ENCODE peak calls at places on chromosomes 11 and 22, in ten cellular contexts. Q, V, T, S, F, Z, L, X, D and B are unnamed samples.

GRCh38 chr22:32308934-32309333 is 48.7 kb upstream of the RFPL3 start:
- DNase-seq in L (no peak), S (no peak), F (no peak), Q (no peak), T (no peak), V (no peak), Z (no peak), D (no peak), X (no peak), B (peak; percentile 81)

GRCh38 chr11:104043678-104044239 is 7.3 kb downstream of the DDI1 start:
- DNase-seq in Z (no peak), Q (peak; percentile 87), T (no peak), F (no peak), D (no peak), L (no peak), X (no peak), V (no peak), S (no peak), B (no peak)

GRCh38 chr11:75771646-75772410 is 3.2 kb downstream of the DGAT2 start:
- DNase-seq in X (peak; percentile 34), S (no peak), T (peak; percentile 76), L (peak; percentile 65), D (peak; percentile 18), Q (peak; percentile 79), V (no peak), Z (peak; percentile 87), F (peak; percentile 14), B (no peak)

GRCh38 chr11:17526931-17527660 is 17.1 kb downstream of the USH1C start:
- DNase-seq in Q (no peak), Z (no peak), X (no peak), S (no peak), T (no peak), L (no peak), D (no peak), V (no peak), F (no peak), B (no peak)

GRCh38 chr11:117750357-117750756 is 46.7 kb downstream of the DSCAML1 start:
- DNase-seq in Q (no peak), T (no peak), F (peak; percentile 21), S (no peak), D (no peak), V (no peak), Z (no peak), X (no peak), L (no peak), B (no peak)

GRCh38 chr11:34380696-34381095 is 22.9 kb upstream of the ABTB2 start:
- DNase-seq in T (no peak), F (no peak), L (no peak), Q (peak; percentile 62), X (no peak), S (no peak), V (no peak), Z (no peak), D (no peak), B (no peak)

GRCh38 chr22:49404020-49404419 is 423.7 kb downstream of the BRD1 start:
- DNase-seq in X (no peak), L (no peak), Z (no peak), S (no peak), T (no peak), Q (no peak), F (no peak), V (no peak), D (no peak), B (no peak)

GRCh38 chr11:91947215-91947614 is 277.4 kb upstream of the FAT3 start:
- DNase-seq in X (no peak), Z (no peak), L (no peak), Q (no peak), F (no peak), T (no peak), V (no peak), S (no peak), D (no peak), B (no peak)

GRCh38 chr11:119727523-119728081 is 1.4 kb downstream of the NECTIN1 start:
- DNase-seq in Q (no peak), D (no peak), Z (no peak), V (peak; percentile 10), X (peak; percentile 31), F (peak; percentile 72), S (peak; percentile 30), L (no peak), T (no peak), B (no peak)
- TF ChIP-seq CTCF in Q (peak; percentile 20), D (peak; percentile 32), Z (peak; percentile 14), V (peak; percentile 28), X (peak; percentile 12), F (peak; percentile 39), S (peak; percentile 32), L (peak; percentile 12), T (no peak), B (peak; percentile 15)

GRCh38 chr11:31870609-31871309 is 59.6 kb upstream of the PAX6 start:
- DNase-seq in F (peak; percentile 26), Z (no peak), L (peak; percentile 0), V (peak; percentile 35), T (peak; percentile 32), D (peak; percentile 2), Q (peak; percentile 61), X (peak; percentile 19), S (peak; percentile 58), B (no peak)

GRCh38 chr11:31872074-31872440 is 60.9 kb upstream of the PAX6 start:
- DNase-seq in D (no peak), X (no peak), S (no peak), L (no peak), V (no peak), Q (no peak), T (no peak), Z (no peak), F (no peak), B (no peak)

GRCh38 chr11:31874631-31875191 is 63.6 kb upstream of the PAX6 start:
- DNase-seq in D (no peak), L (no peak), Q (no peak), Z (no peak), F (no peak), X (no peak), T (no peak), S (no peak), V (no peak), B (no peak)

GRCh38 chr11:31873115-31873514 is 62.0 kb upstream of the PAX6 start:
- DNase-seq in Q (no peak), T (no peak), D (no peak), Z (no peak), V (no peak), X (no peak), L (no peak), F (no peak), S (no peak), B (no peak)

DNA sequence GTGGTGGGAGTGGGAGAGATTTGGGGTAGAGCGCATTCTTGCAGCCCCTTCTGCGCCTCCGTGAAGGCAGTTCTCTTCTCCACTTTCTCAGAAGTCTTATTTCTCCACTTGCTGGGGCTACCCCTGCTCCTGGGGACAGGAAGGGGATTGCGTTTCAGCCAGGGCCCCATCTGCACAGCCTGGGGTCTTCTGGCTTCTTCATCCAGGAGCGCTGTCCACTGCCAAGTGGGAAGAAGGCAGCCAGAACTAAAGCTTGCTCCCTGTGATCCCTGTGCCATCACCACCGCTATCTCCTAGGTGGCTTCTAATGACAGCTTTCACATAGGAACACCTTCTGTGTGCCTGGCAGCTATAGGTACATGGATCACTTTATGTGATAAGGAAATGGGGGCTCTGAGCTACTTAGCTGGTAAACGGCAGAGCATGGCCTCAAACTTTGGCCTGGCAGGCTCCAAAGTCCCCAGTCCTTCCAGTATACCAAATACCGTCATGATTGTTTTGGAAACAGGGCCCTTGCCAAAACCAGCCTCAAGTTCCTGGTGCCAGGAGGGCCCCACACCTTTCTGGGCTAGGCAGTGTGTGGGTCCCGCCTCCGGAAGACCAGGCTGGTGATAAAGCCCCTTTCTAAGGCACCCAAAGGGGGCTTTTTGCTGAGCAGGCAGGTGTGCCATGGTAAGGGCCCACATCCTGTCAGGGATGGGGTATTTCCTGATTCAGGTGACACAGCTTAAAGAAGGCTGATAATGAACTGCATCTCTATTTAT is 60.4 kb upstream of the PAX6 start:
- DNase-seq in X (no peak), V (peak; percentile 7), T (no peak), F (no peak), L (no peak), D (no peak), S (no peak), Z (no peak), Q (no peak), B (no peak)
- TF ChIP-seq CTCF in X (no peak), V (no peak), T (no peak), F (no peak), L (no peak), D (no peak), S (no peak), Z (no peak), Q (no peak), B (no peak)

DNA sequence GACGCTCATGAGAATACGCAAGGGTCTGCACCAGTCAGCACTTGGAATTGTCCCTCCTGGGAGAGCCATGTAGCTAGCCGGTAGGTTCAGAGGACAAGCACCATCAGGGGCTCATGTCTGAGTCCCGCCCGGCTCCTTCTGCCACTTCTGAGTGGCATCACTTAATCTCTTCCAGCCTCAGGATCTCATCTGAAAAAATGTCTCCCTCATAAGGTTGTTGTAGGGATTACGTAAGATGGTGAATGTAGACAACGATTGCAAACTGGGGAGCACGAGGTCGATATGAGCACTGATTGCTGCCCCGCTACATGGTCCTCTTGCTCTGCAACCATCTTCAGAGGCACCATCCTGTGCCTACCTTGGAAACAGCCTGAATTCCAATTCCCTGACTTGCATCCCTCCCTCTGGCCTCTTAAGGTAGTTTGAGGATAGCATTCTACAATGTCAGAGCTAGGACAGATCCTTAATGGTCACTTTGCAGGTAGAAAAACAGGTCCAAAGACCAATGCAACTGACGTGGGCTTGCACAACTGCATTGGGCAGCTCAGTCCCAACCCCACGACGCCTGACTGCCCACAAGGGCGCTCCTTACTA is 115.8 kb upstream of the TMEM45B start:
- DNase-seq in X (no peak), D (no peak), T (no peak), Z (no peak), Q (peak; percentile 4), F (no peak), L (no peak), S (no peak), V (no peak), B (peak; percentile 79)
- TF ChIP-seq CTCF in X (no peak), D (no peak), T (no peak), Z (no peak), Q (peak; percentile 24), F (no peak), L (no peak), S (no peak), V (no peak), B (no peak)

GRCh38 chr11:13775471-13775870 is 107.0 kb downstream of the FAR1 start:
- DNase-seq in D (no peak), L (no peak), X (no peak), T (no peak), S (no peak), V (no peak), F (peak; percentile 57), Q (no peak), Z (no peak), B (no peak)

GRCh38 chr11:13777341-13777985 is 109.0 kb downstream of the FAR1 start:
- DNase-seq in S (no peak), Z (no peak), T (no peak), D (no peak), L (no peak), Q (no peak), X (no peak), V (no peak), F (no peak), B (no peak)

GRCh38 chr11:13778345-13778744 is 109.9 kb downstream of the FAR1 start:
- DNase-seq in F (no peak), L (no peak), V (no peak), D (no peak), S (no peak), T (no peak), X (no peak), Z (no peak), Q (no peak), B (no peak)

GRCh38 chr11:13772223-13773046 is 104.0 kb downstream of the FAR1 start:
- DNase-seq in S (no peak), Z (peak; percentile 32), T (no peak), L (peak; percentile 24), Q (peak; percentile 84), V (peak; percentile 74), X (no peak), D (peak; percentile 10), F (no peak), B (no peak)

GRCh38 chr11:13776134-13776815 is 107.8 kb downstream of the FAR1 start:
- DNase-seq in Q (no peak), F (no peak), T (no peak), L (no peak), Z (no peak), V (peak; percentile 7), X (no peak), S (no peak), D (no peak), B (no peak)
- TF ChIP-seq CTCF in Q (peak; percentile 14), F (peak; percentile 2), T (no peak), L (peak; percentile 7), Z (peak; percentile 16), V (peak; percentile 24), X (no peak), S (peak; percentile 33), D (no peak), B (no peak)